ENCODE peak calls at places on chromosomes 13 and 19, in four cellular contexts. One of them, this sample, is unnamed.
A peak's percentile ranks its signal among the peaks of the same experiment; 100 is the strongest.

GRCh38 chr13:93225610-93226009 is 997 bp upstream of the GPC6 start:
- DNase-seq in stomach: no peak
- DNase-seq in endothelial cell of umbilical vein: no peak
- DNase-seq in sigmoid colon: no peak
- DNase-seq in this sample: no peak

GRCh38 chr19:17285415-17286135 is 3.9 kb downstream of the ANKLE1 start:
- DNase-seq in sigmoid colon: no peak
- DNase-seq in stomach: no peak
- DNase-seq in endothelial cell of umbilical vein: no peak
- DNase-seq in this sample: no peak

GRCh38 chr19:12733369-12733896 is 1.1 kb downstream of the TRIR start:
- DNase-seq in sigmoid colon: no peak
- DNase-seq in stomach: no peak
- DNase-seq in endothelial cell of umbilical vein: peak; percentile 29
- DNase-seq in this sample: no peak

GRCh38 chr19:50839712-50840655 is 6.6 kb upstream of the KLK15 start:
- DNase-seq in sigmoid colon: no peak
- DNase-seq in stomach: no peak
- DNase-seq in endothelial cell of umbilical vein: no peak
- DNase-seq in this sample: no peak

GRCh38 chr19:28705008-28705407 is 507.9 kb downstream of the UQCRFS1 start:
- DNase-seq in sigmoid colon: no peak
- DNase-seq in endothelial cell of umbilical vein: no peak
- DNase-seq in stomach: no peak
- DNase-seq in this sample: no peak

GRCh38 chr19:8321760-8322637 is 703 bp downstream of the RPS28 start:
- DNase-seq in endothelial cell of umbilical vein: no peak
- DNase-seq in sigmoid colon: no peak
- DNase-seq in stomach: no peak
- DNase-seq in this sample: no peak

GRCh38 chr13:75258159-75258782 is 223.7 kb downstream of the TBC1D4 start:
- DNase-seq in endothelial cell of umbilical vein: peak; percentile 65
- DNase-seq in sigmoid colon: no peak
- DNase-seq in stomach: no peak
- DNase-seq in this sample: no peak

GRCh38 chr19:4174895-4175668 is 7.3 kb downstream of the SIRT6 start:
- DNase-seq in endothelial cell of umbilical vein: no peak
- DNase-seq in stomach: no peak
- DNase-seq in sigmoid colon: no peak
- DNase-seq in this sample: peak; percentile 36

GRCh38 chr13:40549500-40550094 is 116.8 kb downstream of the FOXO1 start:
- DNase-seq in sigmoid colon: peak; percentile 73
- DNase-seq in stomach: no peak
- DNase-seq in endothelial cell of umbilical vein: no peak
- DNase-seq in this sample: no peak

GRCh38 chr13:90622547-90622946 is 724.9 kb upstream of the MIR17HG start:
- DNase-seq in stomach: no peak
- DNase-seq in endothelial cell of umbilical vein: no peak
- DNase-seq in sigmoid colon: no peak
- DNase-seq in this sample: no peak

GRCh38 chr19:43814663-43815352 is 12.3 kb upstream of the ZNF283 start:
- DNase-seq in sigmoid colon: no peak
- DNase-seq in endothelial cell of umbilical vein: no peak
- DNase-seq in stomach: no peak
- DNase-seq in this sample: no peak

GRCh38 chr13:56986121-56986520 is 154.6 kb upstream of the PRR20A start:
- DNase-seq in stomach: no peak
- DNase-seq in sigmoid colon: no peak
- DNase-seq in endothelial cell of umbilical vein: no peak
- DNase-seq in this sample: no peak

GRCh38 chr19:42596391-42597071 is 1.8 kb upstream of the CEACAM8 start:
- DNase-seq in endothelial cell of umbilical vein: peak; percentile 12
- DNase-seq in sigmoid colon: no peak
- DNase-seq in stomach: peak; percentile 41
- DNase-seq in this sample: peak; percentile 39

GRCh38 chr19:28296506-28296905 is 916.4 kb downstream of the UQCRFS1 start:
- DNase-seq in endothelial cell of umbilical vein: no peak
- DNase-seq in sigmoid colon: no peak
- DNase-seq in stomach: no peak
- DNase-seq in this sample: no peak

GRCh38 chr13:32134241-32134801 is 102.7 kb downstream of the FRY start:
- DNase-seq in endothelial cell of umbilical vein: no peak
- DNase-seq in stomach: no peak
- DNase-seq in sigmoid colon: no peak
- DNase-seq in this sample: no peak

GRCh38 chr13:32191452-32191998 is 123.6 kb downstream of the ZAR1L start:
- DNase-seq in endothelial cell of umbilical vein: peak; percentile 30
- DNase-seq in stomach: no peak
- DNase-seq in sigmoid colon: no peak
- DNase-seq in this sample: no peak

GRCh38 chr13:25046985-25047660 is 48.8 kb upstream of the PABPC3 start:
- DNase-seq in endothelial cell of umbilical vein: no peak
- DNase-seq in stomach: no peak
- DNase-seq in sigmoid colon: no peak
- DNase-seq in this sample: no peak
- H3K4me3 ChIP-seq in endothelial cell of umbilical vein: no peak overlapping the region
- H3K4me3 ChIP-seq in stomach: peak overlapping the region; percentile 40
- H3K4me3 ChIP-seq in sigmoid colon: peak overlapping the region; percentile 50
- H3K4me3 ChIP-seq in this sample: no peak overlapping the region

DNA sequence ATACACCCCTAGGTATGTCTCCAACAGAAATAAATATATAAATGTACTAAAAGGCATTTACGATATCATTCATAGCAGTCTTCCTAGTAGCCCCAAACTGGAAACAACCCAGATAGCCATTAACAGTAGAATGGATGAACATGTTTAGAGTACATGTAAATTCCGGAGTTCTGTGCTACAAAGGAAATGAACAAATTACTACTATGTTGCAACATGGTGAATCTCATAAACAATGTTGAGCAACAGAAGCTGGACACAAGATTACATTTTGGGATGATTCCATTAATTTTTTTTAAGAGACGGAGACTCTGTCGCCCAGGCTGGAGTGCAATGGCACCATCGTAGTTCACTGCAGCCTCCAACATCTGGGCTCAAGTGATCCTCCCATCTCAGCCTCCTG is 5.9 kb upstream of the SLC7A10 start:
- DNase-seq in sigmoid colon: no peak
- DNase-seq in stomach: no peak
- DNase-seq in endothelial cell of umbilical vein: no peak
- DNase-seq in this sample: no peak
- TF ChIP-seq POLR2AphosphoS5 in sigmoid colon: no peak
- TF ChIP-seq POLR2AphosphoS5 in stomach: no peak
- TF ChIP-seq POLR2AphosphoS5 in endothelial cell of umbilical vein: no peak
- TF ChIP-seq POLR2AphosphoS5 in this sample: peak; percentile 38

GRCh38 chr19:3035542-3036118 is 6.5 kb upstream of the TLE2 start:
- DNase-seq in endothelial cell of umbilical vein: peak; percentile 100
- DNase-seq in sigmoid colon: peak; percentile 100
- DNase-seq in stomach: peak; percentile 98
- DNase-seq in this sample: peak; percentile 98
- TF ChIP-seq POLR2A in endothelial cell of umbilical vein: peak; percentile 44
- TF ChIP-seq POLR2A in sigmoid colon: peak; percentile 42
- TF ChIP-seq POLR2A in stomach: no peak
- TF ChIP-seq POLR2A in this sample: peak; percentile 21

DNA sequence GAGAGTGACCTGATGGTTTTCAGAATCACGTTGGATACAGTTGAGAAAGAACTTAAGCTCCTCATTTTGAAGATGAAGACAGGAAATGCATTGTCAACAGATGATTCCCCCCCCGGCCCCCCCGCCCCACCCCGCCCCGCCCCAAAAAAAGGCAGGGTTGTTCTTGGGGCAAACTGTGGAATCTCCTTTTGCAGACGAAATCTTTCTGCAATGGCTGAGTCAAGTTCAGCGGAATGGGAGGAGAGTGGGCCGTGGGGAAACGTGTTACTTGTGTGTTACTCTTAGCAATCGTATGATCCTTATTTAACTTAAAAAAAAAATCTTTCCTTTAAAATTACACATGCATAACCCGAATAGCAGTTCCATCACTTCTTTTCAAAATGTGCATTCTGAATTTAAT is 348.4 kb upstream of the ARGLU1 start:
- DNase-seq in stomach: no peak
- DNase-seq in endothelial cell of umbilical vein: no peak
- DNase-seq in sigmoid colon: no peak
- DNase-seq in this sample: no peak
- H3K4me3 ChIP-seq in stomach: no peak overlapping the region
- H3K4me3 ChIP-seq in endothelial cell of umbilical vein: no peak overlapping the region
- H3K4me3 ChIP-seq in sigmoid colon: no peak overlapping the region
- H3K4me3 ChIP-seq in this sample: no peak overlapping the region

GRCh38 chr19:925912-926594 is at the start of gene ARID3A:
- DNase-seq in endothelial cell of umbilical vein: no peak
- DNase-seq in stomach: peak; percentile 56
- DNase-seq in sigmoid colon: peak; percentile 84
- DNase-seq in this sample: peak; percentile 71
- TF ChIP-seq POLR2AphosphoS5 in endothelial cell of umbilical vein: no peak
- TF ChIP-seq POLR2AphosphoS5 in stomach: no peak
- TF ChIP-seq POLR2AphosphoS5 in sigmoid colon: peak; percentile 0
- TF ChIP-seq POLR2AphosphoS5 in this sample: no peak

GRCh38 chr13:36344173-36344572 is 2.0 kb downstream of the SPART start:
- DNase-seq in stomach: no peak
- DNase-seq in sigmoid colon: no peak
- DNase-seq in endothelial cell of umbilical vein: no peak
- DNase-seq in this sample: peak; percentile 10

GRCh38 chr13:36346222-36347083 is at the start of gene SPART:
- DNase-seq in stomach: peak; percentile 93
- DNase-seq in sigmoid colon: peak; percentile 97
- DNase-seq in endothelial cell of umbilical vein: peak; percentile 93
- DNase-seq in this sample: peak; percentile 90

GRCh38 chr13:36344886-36345437 is 1.2 kb downstream of the SPART start:
- DNase-seq in endothelial cell of umbilical vein: no peak
- DNase-seq in stomach: no peak
- DNase-seq in sigmoid colon: no peak
- DNase-seq in this sample: no peak

GRCh38 chr13:36343766-36344165 is 2.4 kb downstream of the SPART start:
- DNase-seq in stomach: no peak
- DNase-seq in endothelial cell of umbilical vein: no peak
- DNase-seq in sigmoid colon: no peak
- DNase-seq in this sample: no peak

GRCh38 chr13:36345438-36346221 is 564 bp downstream of the SPART start:
- DNase-seq in stomach: peak; percentile 67
- DNase-seq in endothelial cell of umbilical vein: peak; percentile 87
- DNase-seq in sigmoid colon: peak; percentile 92
- DNase-seq in this sample: peak; percentile 60
- TF ChIP-seq POLR2A in stomach: no peak
- TF ChIP-seq POLR2A in endothelial cell of umbilical vein: peak; percentile 65
- TF ChIP-seq POLR2A in sigmoid colon: no peak
- TF ChIP-seq POLR2A in this sample: peak; percentile 19

DNA sequence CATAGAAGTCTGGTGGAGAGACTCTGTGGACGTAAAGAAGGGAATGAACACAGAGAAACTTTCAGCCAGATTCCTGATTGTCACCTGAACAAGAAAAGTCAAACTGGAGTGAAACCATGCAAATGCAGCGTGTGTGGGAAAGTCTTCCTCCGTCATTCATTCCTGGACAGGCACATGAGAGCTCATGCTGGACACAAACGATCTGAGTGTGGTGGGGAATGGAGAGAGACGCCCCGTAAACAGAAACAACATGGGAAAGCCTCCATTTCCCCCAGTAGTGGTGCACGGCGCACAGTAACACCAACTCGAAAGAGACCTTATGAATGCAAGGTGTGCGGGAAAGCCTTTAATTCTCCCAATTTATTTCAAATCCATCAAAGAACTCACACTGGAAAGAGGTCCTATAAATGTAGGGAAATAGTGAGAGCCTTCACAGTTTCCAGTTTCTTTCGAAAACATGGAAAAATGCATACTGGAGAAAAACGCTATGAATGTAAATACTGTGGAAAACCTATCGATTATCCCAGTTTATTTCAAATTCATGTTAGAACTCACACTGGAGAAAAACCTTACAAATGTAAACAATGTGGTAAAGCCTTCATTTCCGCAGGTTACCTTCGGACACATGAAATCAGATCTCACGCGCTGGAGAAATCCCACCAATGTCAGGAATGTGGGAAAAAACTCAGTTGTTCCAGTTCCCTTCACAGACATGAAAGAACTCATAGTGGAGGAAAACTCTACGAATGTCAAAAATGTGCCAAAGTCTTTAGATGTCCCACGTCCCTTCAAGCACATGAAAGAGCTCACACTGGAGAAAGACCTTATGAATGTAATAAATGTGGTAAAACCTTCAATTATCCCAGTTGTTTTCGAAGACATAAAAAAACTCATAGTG is 10.8 kb downstream of the ZNF101 start:
- DNase-seq in sigmoid colon: no peak
- DNase-seq in endothelial cell of umbilical vein: no peak
- DNase-seq in stomach: no peak
- DNase-seq in this sample: no peak
- H3K4me3 ChIP-seq in sigmoid colon: no peak overlapping the region
- H3K4me3 ChIP-seq in endothelial cell of umbilical vein: no peak overlapping the region
- H3K4me3 ChIP-seq in stomach: no peak overlapping the region
- H3K4me3 ChIP-seq in this sample: no peak overlapping the region

DNA sequence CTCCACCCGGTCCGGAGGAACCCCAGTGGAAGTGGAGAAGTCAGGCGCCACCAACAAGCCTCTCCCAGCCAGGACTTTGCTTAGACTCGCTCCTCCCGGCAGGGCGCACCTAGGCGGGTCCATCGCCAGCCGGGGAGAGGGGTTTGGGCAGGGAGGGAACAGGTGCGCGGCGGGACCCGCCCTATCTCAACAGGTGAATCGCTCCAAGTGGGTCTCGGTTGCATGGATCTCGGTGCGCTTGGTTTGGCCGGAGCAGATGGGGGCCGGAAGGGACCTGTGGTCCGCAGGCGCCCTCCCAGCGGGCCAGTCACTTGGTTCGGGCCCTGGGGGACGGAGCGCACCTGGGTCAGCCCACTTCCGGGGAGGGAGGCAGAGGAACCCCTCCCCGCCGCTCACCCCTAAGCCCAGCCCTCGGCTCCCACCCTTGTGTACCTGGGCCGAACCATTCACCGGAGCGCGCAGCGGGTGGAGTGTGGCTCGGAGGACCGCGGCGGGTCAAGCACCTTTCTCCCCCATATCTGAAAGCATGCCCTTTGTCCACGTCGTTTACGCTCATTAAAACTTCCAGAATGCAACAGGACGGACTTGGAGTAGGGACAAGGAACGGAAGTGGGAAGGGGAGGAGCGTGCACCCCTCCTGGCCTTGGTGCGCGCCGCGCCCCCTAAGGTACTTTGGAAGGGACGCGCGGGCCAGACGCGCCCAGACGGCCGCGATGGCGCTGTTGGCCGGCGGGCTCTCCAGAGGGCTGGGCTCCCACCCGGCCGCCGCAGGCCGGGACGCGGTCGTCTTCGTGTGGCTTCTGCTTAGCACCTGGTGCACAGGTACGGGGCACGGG is at the start of gene LSR:
- DNase-seq in sigmoid colon: no peak
- DNase-seq in stomach: peak; percentile 94
- DNase-seq in endothelial cell of umbilical vein: no peak
- DNase-seq in this sample: peak; percentile 94
- TF ChIP-seq POLR2AphosphoS5 in sigmoid colon: no peak
- TF ChIP-seq POLR2AphosphoS5 in stomach: peak; percentile 83
- TF ChIP-seq POLR2AphosphoS5 in endothelial cell of umbilical vein: no peak
- TF ChIP-seq POLR2AphosphoS5 in this sample: peak; percentile 92